ENCODE peak calls at places on chromosomes 7 and 10, in nine cellular contexts. P is esophagus muscularis mucosa, J is SJSA1, Z is IMR-90, M is BE2C, D is right atrium auricular region, L is endodermal cell, B is tibial nerve, G is left lung. K is an unnamed sample.

GRCh38 chr7:131753620-131754222 is 197.3 kb upstream of the PODXL start:
- DNase-seq in J (no peak), G (no peak), Z (no peak), D (no peak), P (no peak), L (peak; percentile 85), B (no peak), M (peak; percentile 51), K (no peak)

GRCh38 chr10:43202224-43202656 is 64.0 kb downstream of the CSGALNACT2 start:
- DNase-seq in B (no peak), M (peak; percentile 14), Z (no peak), J (peak; percentile 41), G (peak; percentile 88), D (peak; percentile 53), P (no peak), L (peak; percentile 88), K (peak; percentile 16)

GRCh38 chr7:8303904-8304528 is 42.0 kb upstream of the ICA1 start:
- DNase-seq in M (no peak), P (no peak), B (no peak), L (peak; percentile 65), G (no peak), J (no peak), Z (no peak), D (no peak), K (no peak)

GRCh38 chr10:60990663-60991062 is 46.7 kb upstream of the RHOBTB1 start:
- DNase-seq in P (no peak), G (no peak), B (no peak), J (no peak), L (no peak), Z (no peak), D (no peak), M (no peak), K (no peak)

GRCh38 chr10:59709472-59710125 is at the start of gene SLC16A9:
- DNase-seq in D (no peak), P (no peak), B (no peak), M (peak; percentile 75), J (peak; percentile 54), L (peak; percentile 89), G (peak; percentile 84), Z (peak; percentile 11), K (peak; percentile 56)

GRCh38 chr10:102274062-102274461 is 28.7 kb downstream of the GBF1 start:
- DNase-seq in D (no peak), L (no peak), P (no peak), M (no peak), J (no peak), G (no peak), Z (no peak), B (no peak), K (no peak)

GRCh38 chr10:51369903-51370302 is 295.6 kb downstream of the PRKG1 start:
- DNase-seq in G (no peak), J (no peak), P (no peak), B (no peak), L (no peak), D (no peak), M (no peak), Z (peak; percentile 79), K (no peak)

GRCh38 chr7:72441791-72442190 is 29.7 kb upstream of the CALN1 start:
- DNase-seq in B (no peak), L (peak; percentile 55), M (no peak), Z (no peak), P (no peak), D (no peak), J (no peak), G (no peak), K (no peak)

GRCh38 chr7:75858430-75858829 is 20.4 kb upstream of the RHBDD2 start:
- DNase-seq in G (no peak), Z (no peak), D (no peak), J (no peak), M (no peak), L (no peak), P (no peak), B (no peak), K (no peak)

GRCh38 chr10:93859049-93859655 is 34.6 kb upstream of the SLC35G1 start:
- DNase-seq in B (no peak), M (no peak), L (no peak), G (no peak), D (no peak), P (no peak), J (no peak), Z (peak; percentile 10), K (no peak)

GRCh38 chr7:66696774-66697191 is 43.8 kb upstream of the RABGEF1 start:
- DNase-seq in D (no peak), B (peak; percentile 26), P (no peak), M (peak; percentile 69), G (no peak), Z (peak; percentile 22), L (no peak), J (no peak), K (no peak)

GRCh38 chr10:105398202-105398601 is 757.1 kb downstream of the SORCS3 start:
- DNase-seq in L (no peak), B (no peak), D (no peak), G (no peak), Z (no peak), M (no peak), P (no peak), J (no peak), K (no peak)

GRCh38 chr10:44911081-44911540 is at the start of gene TMEM72:
- DNase-seq in Z (no peak), B (no peak), P (no peak), J (no peak), D (no peak), G (peak; percentile 85), M (peak; percentile 38), L (peak; percentile 88), K (no peak)

GRCh38 chr10:126057494-126057893 is 161.1 kb downstream of the FANK1 start:
- DNase-seq in J (no peak), B (no peak), L (no peak), Z (no peak), G (no peak), D (no peak), M (no peak), P (no peak), K (no peak)

GRCh38 chr10:101052285-101052684 is 9.5 kb upstream of the KAZALD1 start:
- DNase-seq in L (no peak), B (no peak), M (no peak), G (no peak), D (peak; percentile 67), Z (peak; percentile 80), J (no peak), P (no peak), K (no peak)

GRCh38 chr10:101047961-101048892 is 13.6 kb upstream of the KAZALD1 start:
- DNase-seq in D (no peak), B (no peak), G (no peak), Z (no peak), J (no peak), L (peak; percentile 88), M (no peak), P (no peak), K (no peak)

GRCh38 chr10:101047268-101047667 is 14.5 kb upstream of the KAZALD1 start:
- DNase-seq in Z (no peak), J (no peak), B (no peak), M (no peak), L (peak; percentile 58), D (no peak), P (no peak), G (no peak), K (no peak)

GRCh38 chr10:101053516-101053915 is 8.3 kb upstream of the KAZALD1 start:
- DNase-seq in P (no peak), L (no peak), Z (peak; percentile 74), D (no peak), J (no peak), B (no peak), G (no peak), M (no peak), K (no peak)

GRCh38 chr10:101050206-101051069 is 11.4 kb upstream of the KAZALD1 start:
- DNase-seq in P (no peak), M (peak; percentile 78), J (peak; percentile 67), L (peak; percentile 97), Z (no peak), B (no peak), D (peak; percentile 72), G (peak; percentile 94), K (peak; percentile 42)
- H3K4me3 ChIP-seq in P (peak overlapping the region; percentile 26), M (peak overlapping the region; percentile 38), J (no peak overlapping the region), L (peak overlapping the region; percentile 68), Z (peak overlapping the region; percentile 29), B (peak overlapping the region; percentile 20), D (no peak overlapping the region), G (no peak overlapping the region), K (no peak overlapping the region)

GRCh38 chr10:69449841-69450240 is 1.4 kb upstream of the TSPAN15 start:
- DNase-seq in Z (peak; percentile 13), L (peak; percentile 91), P (no peak), G (no peak), M (peak; percentile 86), D (peak; percentile 73), J (peak; percentile 74), B (peak; percentile 48), K (peak; percentile 44)
- H3K4me1 ChIP-seq in Z (peaks cover 9% of the 10 kb centered on the region), L (no peaks in the 10 kb centered on the region), P (peaks cover 73% of the 10 kb centered on the region), G (peaks cover 58% of the 10 kb centered on the region), M (peaks cover 2% of the 10 kb centered on the region), D (no peaks in the 10 kb centered on the region), J (peaks cover 59% of the 10 kb centered on the region), B (peaks cover 12% of the 10 kb centered on the region), K (peaks cover 6% of the 10 kb centered on the region)

DNA sequence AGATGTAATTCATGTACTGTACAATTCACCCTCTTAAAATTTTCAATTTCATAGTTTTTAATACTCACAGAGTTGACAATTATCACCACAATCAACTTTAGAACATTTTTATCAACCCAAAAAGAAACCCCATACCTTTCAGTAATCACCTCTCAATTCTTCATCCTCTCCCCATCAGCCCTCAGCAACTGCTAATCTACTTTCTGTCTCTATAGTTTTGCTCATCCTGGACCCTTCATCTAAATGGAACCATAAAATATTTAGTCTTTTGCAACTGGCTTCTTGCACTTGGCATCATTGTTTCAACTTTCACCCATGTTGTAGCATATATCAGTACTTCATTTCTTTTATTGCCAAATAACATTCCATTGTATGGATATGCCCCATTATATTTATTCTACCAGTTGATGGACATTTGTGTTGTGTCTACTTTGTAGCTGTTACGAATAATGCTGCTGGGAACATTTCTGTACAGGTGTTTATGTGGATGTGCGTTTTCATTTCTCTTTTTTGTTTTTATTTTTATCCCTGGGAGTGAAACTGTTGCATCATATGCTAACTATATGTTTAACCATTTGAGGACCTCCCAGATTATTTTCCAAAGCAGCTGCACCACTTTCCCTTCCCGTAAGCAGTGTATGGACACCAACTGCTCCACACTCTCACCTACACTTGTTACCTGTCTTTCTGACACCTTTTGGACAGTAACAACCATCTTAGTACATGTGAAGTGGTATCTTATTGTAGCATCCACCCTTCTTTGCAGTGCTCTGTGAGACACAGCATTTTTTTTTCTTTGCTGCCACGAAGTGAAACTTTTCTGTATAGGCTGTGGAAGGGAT is 65.4 kb upstream of the APBB1IP start:
- DNase-seq in D (no peak), G (no peak), Z (no peak), P (no peak), B (no peak), M (no peak), L (no peak), J (no peak), K (no peak)
- H3K4me3 ChIP-seq in D (no peak overlapping the region), G (no peak overlapping the region), Z (no peak overlapping the region), P (no peak overlapping the region), B (no peak overlapping the region), M (no peak overlapping the region), L (no peak overlapping the region), J (no peak overlapping the region), K (no peak overlapping the region)

DNA sequence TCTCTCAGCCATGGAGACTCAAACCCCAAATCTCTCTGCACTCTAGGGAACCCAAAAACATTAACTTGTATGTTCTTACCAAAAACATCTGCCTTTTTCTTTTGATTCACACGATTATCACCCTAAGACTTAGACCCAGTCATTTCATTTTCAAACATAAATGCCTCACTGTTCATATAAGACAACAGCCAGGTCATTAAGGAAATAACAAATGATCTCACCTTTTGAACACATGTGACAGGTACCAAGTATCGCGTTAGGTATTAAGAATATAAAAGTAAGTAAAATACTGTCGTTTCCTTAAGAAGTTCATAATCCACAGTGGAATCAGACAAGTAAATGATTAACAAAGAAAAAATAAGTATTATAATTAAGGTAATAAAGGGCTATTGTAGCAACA is 8.8 kb downstream of the TM9SF3 start:
- DNase-seq in B (no peak), G (no peak), P (no peak), D (no peak), J (no peak), M (no peak), L (no peak), Z (no peak), K (no peak)
- H3K4me1 ChIP-seq in B (peaks cover 16% of the 10 kb centered on the region), G (peaks cover 51% of the 10 kb centered on the region), P (peaks cover 63% of the 10 kb centered on the region), D (no peaks in the 10 kb centered on the region), J (peaks cover 8% of the 10 kb centered on the region), M (no peaks in the 10 kb centered on the region), L (no peaks in the 10 kb centered on the region), Z (peaks cover 5% of the 10 kb centered on the region), K (peaks cover 7% of the 10 kb centered on the region)

K was measured in breast epithelium.